ENCODE peak calls at places on chromosomes 3 and 15, in seven cellular contexts. One of them, this sample, is unnamed.

GRCh38 chr3:46500631-46501377 is 3.0 kb downstream of the RTP3 start:
- DNase-seq in astrocyte of the spinal cord: peak; percentile 85
- DNase-seq in aorta: no peak
- DNase-seq in Kasumi-1: no peak
- DNase-seq in left colon: no peak
- DNase-seq in activated naive CD4-positive, alpha-beta T cell treated with anti-CD3 and anti-CD28 coated beads for 36 hours: no peak
- DNase-seq in psoas muscle: no peak
- DNase-seq in this sample: no peak

GRCh38 chr3:160115387-160115786 is 109.8 kb upstream of the C3orf80 start:
- DNase-seq in Kasumi-1: no peak
- DNase-seq in psoas muscle: no peak
- DNase-seq in astrocyte of the spinal cord: no peak
- DNase-seq in aorta: no peak
- DNase-seq in left colon: no peak
- DNase-seq in activated naive CD4-positive, alpha-beta T cell treated with anti-CD3 and anti-CD28 coated beads for 36 hours: no peak
- DNase-seq in this sample: no peak

GRCh38 chr15:80176443-80176842 is 23.6 kb downstream of the FAH start:
- DNase-seq in aorta: no peak
- DNase-seq in Kasumi-1: no peak
- DNase-seq in left colon: no peak
- DNase-seq in activated naive CD4-positive, alpha-beta T cell treated with anti-CD3 and anti-CD28 coated beads for 36 hours: no peak
- DNase-seq in astrocyte of the spinal cord: no peak
- DNase-seq in psoas muscle: peak; percentile 44
- DNase-seq in this sample: no peak

GRCh38 chr15:35953424-35953823 is 407.5 kb upstream of the DPH6 start:
- DNase-seq in left colon: no peak
- DNase-seq in psoas muscle: no peak
- DNase-seq in astrocyte of the spinal cord: no peak
- DNase-seq in Kasumi-1: no peak
- DNase-seq in aorta: no peak
- DNase-seq in activated naive CD4-positive, alpha-beta T cell treated with anti-CD3 and anti-CD28 coated beads for 36 hours: no peak
- DNase-seq in this sample: no peak

GRCh38 chr3:68893600-68894239 is 38.6 kb downstream of the TAFA4 start:
- DNase-seq in astrocyte of the spinal cord: peak; percentile 51
- DNase-seq in Kasumi-1: peak; percentile 37
- DNase-seq in left colon: no peak
- DNase-seq in psoas muscle: no peak
- DNase-seq in activated naive CD4-positive, alpha-beta T cell treated with anti-CD3 and anti-CD28 coated beads for 36 hours: no peak
- DNase-seq in aorta: no peak
- DNase-seq in this sample: no peak

GRCh38 chr3:98573231-98573728 is 20.1 kb downstream of the CPOX start:
- DNase-seq in aorta: no peak
- DNase-seq in activated naive CD4-positive, alpha-beta T cell treated with anti-CD3 and anti-CD28 coated beads for 36 hours: no peak
- DNase-seq in Kasumi-1: peak; percentile 42
- DNase-seq in left colon: no peak
- DNase-seq in astrocyte of the spinal cord: peak; percentile 50
- DNase-seq in psoas muscle: no peak
- DNase-seq in this sample: no peak

GRCh38 chr3:135869439-135870105 is 96.0 kb upstream of the PPP2R3A start:
- DNase-seq in aorta: no peak
- DNase-seq in psoas muscle: no peak
- DNase-seq in Kasumi-1: no peak
- DNase-seq in astrocyte of the spinal cord: no peak
- DNase-seq in left colon: no peak
- DNase-seq in activated naive CD4-positive, alpha-beta T cell treated with anti-CD3 and anti-CD28 coated beads for 36 hours: no peak
- DNase-seq in this sample: no peak

GRCh38 chr3:71958533-71958932 is 173.6 kb upstream of the PROK2 start:
- DNase-seq in activated naive CD4-positive, alpha-beta T cell treated with anti-CD3 and anti-CD28 coated beads for 36 hours: peak; percentile 53
- DNase-seq in psoas muscle: no peak
- DNase-seq in Kasumi-1: no peak
- DNase-seq in aorta: no peak
- DNase-seq in astrocyte of the spinal cord: no peak
- DNase-seq in left colon: no peak
- DNase-seq in this sample: no peak

GRCh38 chr15:38864827-38865604 is 300.4 kb upstream of the RASGRP1 start:
- DNase-seq in left colon: no peak
- DNase-seq in astrocyte of the spinal cord: peak; percentile 94
- DNase-seq in activated naive CD4-positive, alpha-beta T cell treated with anti-CD3 and anti-CD28 coated beads for 36 hours: no peak
- DNase-seq in Kasumi-1: no peak
- DNase-seq in psoas muscle: peak; percentile 63
- DNase-seq in aorta: no peak
- DNase-seq in this sample: peak; percentile 80

GRCh38 chr3:27145719-27146118 is 223.5 kb downstream of the NEK10 start:
- DNase-seq in Kasumi-1: no peak
- DNase-seq in astrocyte of the spinal cord: no peak
- DNase-seq in left colon: no peak
- DNase-seq in aorta: no peak
- DNase-seq in activated naive CD4-positive, alpha-beta T cell treated with anti-CD3 and anti-CD28 coated beads for 36 hours: no peak
- DNase-seq in psoas muscle: no peak
- DNase-seq in this sample: no peak

GRCh38 chr3:169510378-169510777 is 153.1 kb downstream of the MECOM start:
- DNase-seq in astrocyte of the spinal cord: no peak
- DNase-seq in Kasumi-1: no peak
- DNase-seq in aorta: no peak
- DNase-seq in left colon: no peak
- DNase-seq in activated naive CD4-positive, alpha-beta T cell treated with anti-CD3 and anti-CD28 coated beads for 36 hours: no peak
- DNase-seq in psoas muscle: no peak
- DNase-seq in this sample: no peak

GRCh38 chr3:129793947-129794318 is 99.6 kb downstream of the TMCC1 start:
- DNase-seq in activated naive CD4-positive, alpha-beta T cell treated with anti-CD3 and anti-CD28 coated beads for 36 hours: peak; percentile 10
- DNase-seq in left colon: no peak
- DNase-seq in astrocyte of the spinal cord: no peak
- DNase-seq in Kasumi-1: peak; percentile 51
- DNase-seq in aorta: no peak
- DNase-seq in psoas muscle: no peak
- DNase-seq in this sample: no peak

GRCh38 chr15:96403071-96403470 is 72.6 kb downstream of the NR2F2 start:
- DNase-seq in psoas muscle: no peak
- DNase-seq in left colon: no peak
- DNase-seq in activated naive CD4-positive, alpha-beta T cell treated with anti-CD3 and anti-CD28 coated beads for 36 hours: no peak
- DNase-seq in astrocyte of the spinal cord: no peak
- DNase-seq in Kasumi-1: no peak
- DNase-seq in aorta: no peak
- DNase-seq in this sample: no peak

GRCh38 chr3:14304101-14305045 is 98.0 kb upstream of the SLC6A6 start:
- DNase-seq in aorta: no peak
- DNase-seq in Kasumi-1: no peak
- DNase-seq in activated naive CD4-positive, alpha-beta T cell treated with anti-CD3 and anti-CD28 coated beads for 36 hours: no peak
- DNase-seq in psoas muscle: no peak
- DNase-seq in left colon: no peak
- DNase-seq in astrocyte of the spinal cord: no peak
- DNase-seq in this sample: no peak

GRCh38 chr3:122214718-122215117 is 31.2 kb downstream of the CASR start:
- DNase-seq in left colon: no peak
- DNase-seq in psoas muscle: no peak
- DNase-seq in aorta: no peak
- DNase-seq in activated naive CD4-positive, alpha-beta T cell treated with anti-CD3 and anti-CD28 coated beads for 36 hours: no peak
- DNase-seq in Kasumi-1: no peak
- DNase-seq in astrocyte of the spinal cord: no peak
- DNase-seq in this sample: no peak

GRCh38 chr15:90780916-90781315 is 63.8 kb downstream of the BLM start:
- DNase-seq in astrocyte of the spinal cord: no peak
- DNase-seq in Kasumi-1: peak; percentile 83
- DNase-seq in left colon: no peak
- DNase-seq in activated naive CD4-positive, alpha-beta T cell treated with anti-CD3 and anti-CD28 coated beads for 36 hours: peak; percentile 12
- DNase-seq in psoas muscle: no peak
- DNase-seq in aorta: no peak
- DNase-seq in this sample: no peak

GRCh38 chr15:60344987-60345386 is 52.8 kb downstream of the ANXA2 start:
- DNase-seq in astrocyte of the spinal cord: peak; percentile 30
- DNase-seq in psoas muscle: no peak
- DNase-seq in left colon: no peak
- DNase-seq in activated naive CD4-positive, alpha-beta T cell treated with anti-CD3 and anti-CD28 coated beads for 36 hours: no peak
- DNase-seq in aorta: no peak
- DNase-seq in Kasumi-1: no peak
- DNase-seq in this sample: no peak

GRCh38 chr3:129105862-129106261 is 15.7 kb downstream of the RAB43 start:
- DNase-seq in psoas muscle: no peak
- DNase-seq in left colon: no peak
- DNase-seq in Kasumi-1: no peak
- DNase-seq in astrocyte of the spinal cord: no peak
- DNase-seq in activated naive CD4-positive, alpha-beta T cell treated with anti-CD3 and anti-CD28 coated beads for 36 hours: no peak
- DNase-seq in aorta: no peak
- DNase-seq in this sample: no peak

GRCh38 chr15:58148633-58149032 is 10.5 kb downstream of the AQP9 start:
- DNase-seq in aorta: no peak
- DNase-seq in psoas muscle: no peak
- DNase-seq in Kasumi-1: no peak
- DNase-seq in activated naive CD4-positive, alpha-beta T cell treated with anti-CD3 and anti-CD28 coated beads for 36 hours: no peak
- DNase-seq in astrocyte of the spinal cord: no peak
- DNase-seq in left colon: no peak
- DNase-seq in this sample: no peak

GRCh38 chr3:46278816-46279672 is 36.8 kb downstream of the CCR3 start:
- DNase-seq in aorta: no peak
- DNase-seq in psoas muscle: no peak
- DNase-seq in Kasumi-1: no peak
- DNase-seq in activated naive CD4-positive, alpha-beta T cell treated with anti-CD3 and anti-CD28 coated beads for 36 hours: no peak
- DNase-seq in left colon: no peak
- DNase-seq in astrocyte of the spinal cord: no peak
- DNase-seq in this sample: no peak

GRCh38 chr15:90067953-90068613 is 34.2 kb downstream of the IDH2 start:
- DNase-seq in Kasumi-1: no peak
- DNase-seq in psoas muscle: no peak
- DNase-seq in astrocyte of the spinal cord: no peak
- DNase-seq in activated naive CD4-positive, alpha-beta T cell treated with anti-CD3 and anti-CD28 coated beads for 36 hours: no peak
- DNase-seq in left colon: no peak
- DNase-seq in aorta: no peak
- DNase-seq in this sample: no peak

GRCh38 chr3:168457973-168458539 is 362.3 kb upstream of the GOLIM4 start:
- DNase-seq in astrocyte of the spinal cord: no peak
- DNase-seq in aorta: no peak
- DNase-seq in Kasumi-1: no peak
- DNase-seq in activated naive CD4-positive, alpha-beta T cell treated with anti-CD3 and anti-CD28 coated beads for 36 hours: no peak
- DNase-seq in left colon: no peak
- DNase-seq in psoas muscle: no peak
- DNase-seq in this sample: no peak